ENCODE peak calls at places on chromosome 3, in eight cellular contexts. F is astrocyte, I is fibroblast of lung, V is K562, L is neural progenitor cell, H is IMR-90, P is colonic mucosa, Q is MM.1S. M is an unnamed sample.

GRCh38 chr3:177610677-177611654 is 413.7 kb upstream of the TBL1XR1 start:
- DNase-seq in F (peak), I (peak), V (no peak), L (no peak), H (peak), P (peak), Q (peak), M (no peak)

GRCh38 chr3:140922634-140923033 is 19.0 kb upstream of the SLC25A36 start:
- DNase-seq in F (no peak), I (peak), V (peak), L (peak), H (peak), P (no peak), Q (no peak), M (no peak)

GRCh38 chr3:12483364-12483763 is 916 bp upstream of the TSEN2 start:
- DNase-seq in F (no peak), I (peak), V (peak), L (no peak), H (peak), P (no peak), Q (no peak), M (no peak)

GRCh38 chr3:13011369-13012227 is 61.6 kb downstream of the IQSEC1 start:
- DNase-seq in F (no peak), I (no peak), V (peak), L (peak), H (no peak), P (peak), Q (peak), M (no peak)

GRCh38 chr3:31077021-31077601 is 182.7 kb upstream of the GADL1 start:
- DNase-seq in F (peak), I (peak), V (peak), L (no peak), H (peak), P (no peak), Q (no peak), M (no peak)

GRCh38 chr3:15063238-15063637 is 1.9 kb downstream of the MRPS25 start:
- DNase-seq in F (no peak), I (no peak), V (no peak), L (no peak), H (no peak), P (no peak), Q (no peak), M (no peak)

GRCh38 chr3:117355566-117355965 is 646.0 kb downstream of the TUSC7 start:
- DNase-seq in F (no peak), I (peak), V (no peak), L (peak), H (peak), P (peak), Q (no peak), M (no peak)

GRCh38 chr3:189629803-189630455 is 1.3 kb upstream of the TP63 start:
- DNase-seq in F (no peak), I (peak), V (no peak), L (no peak), H (no peak), P (no peak), Q (no peak), M (peak)

GRCh38 chr3:94162700-94163099 is 99.8 kb downstream of the NSUN3 start:
- DNase-seq in F (peak), I (no peak), V (peak), L (no peak), H (peak), P (no peak), Q (no peak), M (no peak)

GRCh38 chr3:169607909-169608308 is 55.6 kb downstream of the MECOM start:
- DNase-seq in F (no peak), I (no peak), V (no peak), L (no peak), H (no peak), P (no peak), Q (no peak), M (no peak)

GRCh38 chr3:53921296-53921695 is 29.6 kb upstream of the SELENOK start:
- DNase-seq in F (no peak), I (peak), V (no peak), L (no peak), H (peak), P (no peak), Q (no peak), M (no peak)

GRCh38 chr3:13016083-13016725 is 57.0 kb downstream of the IQSEC1 start:
- DNase-seq in F (no peak), I (no peak), V (no peak), L (no peak), H (no peak), P (peak), Q (peak), M (peak)

GRCh38 chr3:59341441-59341840 is 291.6 kb upstream of the CFAP20DC start:
- DNase-seq in F (no peak), I (no peak), V (no peak), L (no peak), H (no peak), P (no peak), Q (no peak), M (no peak)

GRCh38 chr3:53163459-53164387 is 2.7 kb downstream of the PRKCD start:
- DNase-seq in F (no peak), I (no peak), V (peak), L (no peak), H (no peak), P (no peak), Q (no peak), M (no peak)

GRCh38 chr3:185657691-185658503 is 71.8 kb downstream of the SENP2 start:
- DNase-seq in F (no peak), I (no peak), V (no peak), L (no peak), H (no peak), P (no peak), Q (no peak), M (no peak)

GRCh38 chr3:45798034-45798433 is 1.7 kb upstream of the SLC6A20 start:
- DNase-seq in F (no peak), I (no peak), V (no peak), L (no peak), H (no peak), P (no peak), Q (no peak), M (no peak)

GRCh38 chr3:150544726-150545125 is 1.6 kb downstream of the SERP1 start:
- DNase-seq in F (peak), I (peak), V (no peak), L (no peak), H (peak), P (no peak), Q (no peak), M (no peak)

GRCh38 chr3:4163006-4163405 is 140.2 kb upstream of the SETMAR start:
- DNase-seq in F (no peak), I (no peak), V (no peak), L (peak), H (no peak), P (no peak), Q (no peak), M (no peak)

GRCh38 chr3:78990164-78990563 is 777.6 kb downstream of the ROBO1 start:
- DNase-seq in F (no peak), I (no peak), V (no peak), L (no peak), H (no peak), P (no peak), Q (no peak), M (no peak)

GRCh38 chr3:60289356-60289935 is 961.8 kb downstream of the FHIT start:
- DNase-seq in F (peak), I (no peak), V (no peak), L (no peak), H (peak), P (no peak), Q (no peak), M (no peak)

GRCh38 chr3:108477511-108478147 is 32.8 kb downstream of the MYH15 start:
- DNase-seq in F (peak), I (peak), V (peak), L (peak), H (peak), P (peak), Q (peak), M (no peak)

GRCh38 chr3:172915911-172916514 is 165.5 kb downstream of the ECT2 start:
- DNase-seq in F (no peak), I (no peak), V (no peak), L (no peak), H (no peak), P (no peak), Q (no peak), M (no peak)

GRCh38 chr3:160768918-160769317 is 12.9 kb downstream of the PPM1L start:
- DNase-seq in F (no peak), I (no peak), V (no peak), L (no peak), H (no peak), P (no peak), Q (no peak), M (no peak)

GRCh38 chr3:112799946-112800345 is 46.7 kb downstream of the CD200R1L start:
- DNase-seq in F (no peak), I (no peak), V (no peak), L (no peak), H (peak), P (no peak), Q (no peak), M (no peak)

GRCh38 chr3:158522737-158523136 is 48.3 kb upstream of the MLF1 start:
- DNase-seq in F (peak), I (peak), V (no peak), L (no peak), H (peak), P (no peak), Q (no peak), M (no peak)

GRCh38 chr3:59418836-59419235 is 369.0 kb upstream of the CFAP20DC start:
- DNase-seq in F (no peak), I (no peak), V (no peak), L (no peak), H (no peak), P (no peak), Q (no peak), M (no peak)

GRCh38 chr3:38004415-38005075 is 14.0 kb downstream of the VILL start:
- DNase-seq in F (peak), I (peak), V (peak), L (peak), H (peak), P (peak), Q (peak), M (peak)

GRCh38 chr3:79516795-79517194 is 251.0 kb downstream of the ROBO1 start:
- DNase-seq in F (peak), I (no peak), V (no peak), L (no peak), H (no peak), P (no peak), Q (no peak), M (no peak)

GRCh38 chr3:177574232-177574856 is 377.1 kb upstream of the TBL1XR1 start:
- DNase-seq in F (peak), I (peak), V (peak), L (peak), H (peak), P (peak), Q (no peak), M (no peak)

GRCh38 chr3:171026584-171027293 is at the start of gene SLC2A2:
- DNase-seq in F (no peak), I (no peak), V (no peak), L (no peak), H (no peak), P (no peak), Q (no peak), M (no peak)

GRCh38 chr3:76134166-76134565 is 348.8 kb upstream of the ZNF717 start:
- DNase-seq in F (peak), I (peak), V (no peak), L (no peak), H (peak), P (no peak), Q (no peak), M (no peak)

GRCh38 chr3:190696777-190697501 is 165.6 kb downstream of the GMNC start:
- DNase-seq in F (no peak), I (peak), V (no peak), L (peak), H (peak), P (no peak), Q (peak), M (no peak)

GRCh38 chr3:13348671-13349396 is 71.3 kb downstream of the NUP210 start:
- DNase-seq in F (no peak), I (no peak), V (no peak), L (peak), H (peak), P (no peak), Q (no peak), M (no peak)

GRCh38 chr3:112111785-112112402 is 21.2 kb downstream of the GCSAM start:
- DNase-seq in F (peak), I (peak), V (peak), L (peak), H (peak), P (peak), Q (peak), M (no peak)

GRCh38 chr3:50436063-50436674 is 67.3 kb downstream of the CACNA2D2 start:
- DNase-seq in F (no peak), I (peak), V (peak), L (peak), H (peak), P (peak), Q (peak), M (no peak)

GRCh38 chr3:31980530-31981205 is 394 bp downstream of the OSBPL10 start:
- DNase-seq in F (peak), I (peak), V (no peak), L (peak), H (peak), P (peak), Q (peak), M (peak)

GRCh38 chr3:481680-482079 is 285.1 kb downstream of the CHL1 start:
- DNase-seq in F (no peak), I (peak), V (no peak), L (no peak), H (no peak), P (no peak), Q (peak), M (no peak)

GRCh38 chr3:9349321-9350117 is 13.3 kb upstream of the THUMPD3 start:
- DNase-seq in F (peak), I (peak), V (peak), L (peak), H (peak), P (no peak), Q (no peak), M (no peak)

DNA sequence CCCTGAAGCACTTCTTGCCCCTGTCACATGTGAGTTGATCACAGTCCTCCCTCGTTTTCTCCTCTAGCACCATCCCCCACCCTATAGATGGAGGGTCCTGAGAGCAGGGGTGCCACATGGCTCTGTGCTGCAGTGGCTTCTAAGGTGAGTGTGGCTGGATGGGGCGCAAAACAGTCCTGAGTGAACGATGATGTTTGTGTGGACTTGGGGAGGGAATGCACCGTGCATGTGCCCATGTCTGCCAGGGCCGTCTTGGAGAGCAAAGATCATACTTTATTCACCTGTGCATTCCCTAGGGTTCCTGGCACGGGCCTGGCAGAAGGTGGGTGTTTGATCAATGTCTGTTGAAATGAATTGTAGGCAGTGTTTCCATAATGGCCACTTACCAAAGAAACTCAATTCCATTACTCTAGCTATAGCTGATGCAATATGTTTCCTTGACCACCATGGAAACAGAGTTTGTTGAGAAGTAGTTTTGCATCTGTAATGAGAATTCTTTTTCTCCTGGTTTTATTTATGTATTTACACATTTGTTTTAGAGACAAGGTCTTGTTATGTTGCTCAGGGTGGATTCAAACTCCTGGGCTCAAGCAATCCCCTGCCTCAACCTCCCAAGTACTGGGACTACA is 58.0 kb downstream of the ABTB1 start:
- DNase-seq in F (no peak), I (no peak), V (no peak), L (no peak), H (peak), P (no peak), Q (no peak), M (no peak)
- H3K27ac ChIP-seq in F (no peak), I (no peak), V (no peak), L (no peak), H (no peak), P (no peak), Q (no peak), M (no peak)

GRCh38 chr3:146024260-146024659 is 136.7 kb downstream of the PLOD2 start:
- DNase-seq in F (peak), I (no peak), V (no peak), L (no peak), H (no peak), P (no peak), Q (no peak), M (no peak)

GRCh38 chr3:146026547-146026946 is 134.4 kb downstream of the PLOD2 start:
- DNase-seq in F (no peak), I (peak), V (no peak), L (no peak), H (no peak), P (no peak), Q (no peak), M (no peak)

GRCh38 chr3:146019508-146019907 is 141.5 kb downstream of the PLOD2 start:
- DNase-seq in F (peak), I (peak), V (no peak), L (no peak), H (peak), P (no peak), Q (no peak), M (no peak)

GRCh38 chr3:146020969-146021368 is 140.0 kb downstream of the PLOD2 start:
- DNase-seq in F (no peak), I (no peak), V (no peak), L (peak), H (no peak), P (no peak), Q (no peak), M (no peak)
- TF ChIP-seq CTCF in F (no peak), I (no peak), V (no peak), L (peak), H (no peak), P (no peak), Q (no peak), M (no peak)

GRCh38 chr3:16658933-16659793 is 53.9 kb upstream of the DAZL start:
- DNase-seq in F (no peak), I (no peak), V (no peak), L (peak), H (no peak), P (no peak), Q (no peak), M (no peak)
- H3K9ac ChIP-seq in F (no peak), I (no peak), V (no peak), L (no peak), H (no peak), P (no peak), Q (no peak), M (no peak)

GRCh38 chr3:119434703-119435102 is 28.7 kb downstream of the TMEM39A start:
- DNase-seq in F (no peak), I (no peak), V (no peak), L (no peak), H (no peak), P (no peak), Q (no peak), M (no peak)
- H3K27ac ChIP-seq in F (no peak), I (no peak), V (no peak), L (no peak), H (no peak), P (no peak), Q (no peak), M (no peak)